ENCODE peak calls at places on chromosomes 13 and 19, in four cellular contexts. O, A, T and I are unnamed samples.

GRCh38 chr19:16332991-16333624 is 8.5 kb downstream of the KLF2 start:
- DNase-seq in O (no peak), A (no peak), T (no peak), I (no peak)

GRCh38 chr19:34269081-34269480 is 14.7 kb downstream of the GARRE1 start:
- DNase-seq in O (no peak), A (no peak), T (no peak), I (no peak)

GRCh38 chr19:39514840-39515550 is at the start of gene SELENOV:
- DNase-seq in O (peak; percentile 49), A (peak; percentile 60), T (no peak), I (no peak)

GRCh38 chr19:3612330-3612729 is 5.7 kb upstream of the TBXA2R start:
- DNase-seq in O (no peak), A (no peak), T (no peak), I (no peak)

GRCh38 chr19:1259206-1259872 is 9.8 kb upstream of the CIRBP start:
- DNase-seq in O (peak; percentile 82), A (no peak), T (peak; percentile 72), I (no peak)

GRCh38 chr13:107864543-107865460 is 350.5 kb downstream of the LIG4 start:
- DNase-seq in O (peak; percentile 20), A (peak; percentile 37), T (no peak), I (peak; percentile 56)

GRCh38 chr19:45817725-45818301 is 2.7 kb upstream of the RSPH6A start:
- DNase-seq in O (no peak), A (no peak), T (no peak), I (no peak)

GRCh38 chr19:8654591-8655339 is 24.3 kb downstream of the NFILZ start:
- DNase-seq in O (peak; percentile 77), A (peak; percentile 61), T (peak; percentile 47), I (no peak)

GRCh38 chr19:46113726-46114125 is 10.8 kb downstream of the IGFL3 start:
- DNase-seq in O (no peak), A (no peak), T (no peak), I (no peak)

GRCh38 chr13:103931396-103931795 is 865.2 kb upstream of the SLC10A2 start:
- DNase-seq in O (no peak), A (no peak), T (no peak), I (no peak)

GRCh38 chr13:106695139-106695538 is 127.2 kb upstream of the ARGLU1 start:
- DNase-seq in O (no peak), A (no peak), T (no peak), I (no peak)

GRCh38 chr19:12880551-12881171 is 588 bp downstream of the DNASE2 start:
- DNase-seq in O (peak; percentile 32), A (no peak), T (peak; percentile 40), I (peak; percentile 5)

GRCh38 chr13:30845297-30846214 is 60.5 kb upstream of the MEDAG start:
- DNase-seq in O (no peak), A (no peak), T (no peak), I (no peak)

GRCh38 chr19:1304197-1304924 is 18.7 kb downstream of the EFNA2 start:
- DNase-seq in O (no peak), A (no peak), T (peak; percentile 56), I (no peak)

GRCh38 chr13:114259974-114260373 is 21.4 kb upstream of the UPF3A start:
- DNase-seq in O (no peak), A (no peak), T (no peak), I (no peak)

GRCh38 chr13:73287871-73288270 is 229.1 kb downstream of the KLF5 start:
- DNase-seq in O (no peak), A (no peak), T (no peak), I (no peak)

GRCh38 chr19:9161427-9161826 is 17.4 kb upstream of the OR7D2 start:
- DNase-seq in O (no peak), A (no peak), T (no peak), I (no peak)

GRCh38 chr13:100478107-100478809 is 110.3 kb downstream of the GGACT start:
- DNase-seq in O (no peak), A (no peak), T (no peak), I (no peak)

GRCh38 chr19:19257137-19257536 is 16.0 kb downstream of the TM6SF2 start:
- DNase-seq in O (no peak), A (no peak), T (no peak), I (no peak)

GRCh38 chr13:48950507-48950886 is 25.2 kb upstream of the FNDC3A start:
- DNase-seq in O (no peak), A (no peak), T (no peak), I (no peak)

GRCh38 chr13:63311587-63311986 is 1895.9 kb upstream of the PCDH20 start:
- DNase-seq in O (no peak), A (no peak), T (no peak), I (no peak)

GRCh38 chr19:46704379-46705076 is 12.4 kb downstream of the PRKD2 start:
- DNase-seq in O (peak; percentile 94), A (peak; percentile 63), T (peak; percentile 85), I (peak; percentile 37)

GRCh38 chr19:44694184-44694579 is 4.8 kb upstream of the CEACAM16 start:
- DNase-seq in O (peak; percentile 56), A (no peak), T (no peak), I (no peak)

GRCh38 chr19:10422846-10423245 is 2.5 kb downstream of the PDE4A start:
- DNase-seq in O (no peak), A (no peak), T (no peak), I (no peak)

GRCh38 chr13:77509221-77509620 is 26.3 kb upstream of the SCEL start:
- DNase-seq in O (no peak), A (no peak), T (no peak), I (peak; percentile 65)

GRCh38 chr19:18718015-18718526 is 34.6 kb downstream of the CRTC1 start:
- DNase-seq in O (no peak), A (no peak), T (no peak), I (no peak)

GRCh38 chr19:45825917-45826893 is 11.1 kb upstream of the RSPH6A start:
- DNase-seq in O (no peak), A (no peak), T (no peak), I (no peak)

GRCh38 chr13:105804561-105805190 is 730.8 kb downstream of the EFNB2 start:
- DNase-seq in O (no peak), A (no peak), T (no peak), I (peak; percentile 76)

GRCh38 chr13:112894423-112894672 is 74.7 kb upstream of the MCF2L start:
- DNase-seq in O (no peak), A (no peak), T (no peak), I (no peak)

GRCh38 chr13:41774605-41775218 is 186.2 kb downstream of the VWA8 start:
- DNase-seq in O (no peak), A (no peak), T (no peak), I (no peak)

GRCh38 chr19:45076029-45076850 is at the start of gene ZNF296:
- DNase-seq in O (peak; percentile 86), A (peak; percentile 55), T (peak; percentile 94), I (no peak)

GRCh38 chr19:3556978-3557460 is 367 bp downstream of the MFSD12 start:
- DNase-seq in O (peak; percentile 80), A (no peak), T (peak; percentile 48), I (no peak)

GRCh38 chr13:51971520-51972426 is 39.5 kb downstream of the ATP7B start:
- DNase-seq in O (no peak), A (no peak), T (no peak), I (no peak)

GRCh38 chr19:41877490-41877876 is 404 bp downstream of the CD79A start:
- DNase-seq in O (peak; percentile 33), A (no peak), T (no peak), I (no peak)

GRCh38 chr19:33535176-33535575 is 13.6 kb upstream of the PEPD start:
- DNase-seq in O (no peak), A (no peak), T (no peak), I (no peak)

GRCh38 chr13:52449323-52450011 is 967 bp downstream of the VPS36 start:
- DNase-seq in O (no peak), A (no peak), T (no peak), I (no peak)

DNA sequence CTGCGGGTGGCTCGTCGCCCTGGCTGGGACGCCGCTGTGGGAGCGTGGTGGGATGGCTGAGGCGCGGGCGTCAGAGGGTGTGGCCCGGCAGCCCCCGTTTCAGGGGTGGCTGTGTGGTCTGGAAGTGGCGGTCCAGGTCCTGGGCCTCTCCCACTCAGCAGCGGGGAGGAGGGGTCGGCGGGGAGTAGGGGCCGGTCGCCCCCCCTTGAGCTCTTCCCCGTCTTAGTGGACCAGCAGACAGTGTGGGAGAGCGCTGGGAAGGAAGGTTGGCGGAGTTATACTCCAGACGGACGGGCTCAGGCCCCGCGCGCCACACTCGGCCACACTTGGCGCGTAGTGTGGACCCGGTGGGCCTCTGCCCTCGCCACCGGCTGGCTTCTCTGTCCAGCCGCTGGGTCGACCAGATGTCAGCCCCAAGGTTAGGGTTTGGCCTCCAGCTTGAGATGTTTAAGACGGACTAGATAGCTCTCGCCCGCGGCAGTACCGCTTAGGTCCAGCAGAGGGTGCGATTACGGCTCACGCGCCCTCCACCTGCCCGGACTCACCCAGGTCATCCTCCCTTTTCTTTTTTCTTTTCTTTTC is 21.7 kb upstream of the ZNF429 start:
- DNase-seq in O (peak; percentile 77), A (no peak), T (peak; percentile 60), I (no peak)
- TF ChIP-seq CTCF in O (peak; percentile 76), A (peak; percentile 41), T (peak; percentile 54), I (peak; percentile 55)

GRCh38 chr13:40452038-40452666 is 214.3 kb downstream of the FOXO1 start:
- DNase-seq in O (no peak), A (no peak), T (no peak), I (no peak)
- TF ChIP-seq CTCF in O (no peak), A (no peak), T (no peak), I (no peak)

GRCh38 chr13:98599502-98600328 is 22.8 kb upstream of the STK24 start:
- DNase-seq in O (no peak), A (no peak), T (no peak), I (no peak)

GRCh38 chr13:98595134-98595533 is 18.2 kb upstream of the STK24 start:
- DNase-seq in O (no peak), A (no peak), T (no peak), I (no peak)

GRCh38 chr13:98592353-98592740 is 15.4 kb upstream of the STK24 start:
- DNase-seq in O (no peak), A (no peak), T (no peak), I (no peak)

GRCh38 chr13:98598043-98598442 is 21.1 kb upstream of the STK24 start:
- DNase-seq in O (no peak), A (no peak), T (no peak), I (no peak)
- TF ChIP-seq CTCF in O (no peak), A (no peak), T (no peak), I (peak; percentile 29)

DNA sequence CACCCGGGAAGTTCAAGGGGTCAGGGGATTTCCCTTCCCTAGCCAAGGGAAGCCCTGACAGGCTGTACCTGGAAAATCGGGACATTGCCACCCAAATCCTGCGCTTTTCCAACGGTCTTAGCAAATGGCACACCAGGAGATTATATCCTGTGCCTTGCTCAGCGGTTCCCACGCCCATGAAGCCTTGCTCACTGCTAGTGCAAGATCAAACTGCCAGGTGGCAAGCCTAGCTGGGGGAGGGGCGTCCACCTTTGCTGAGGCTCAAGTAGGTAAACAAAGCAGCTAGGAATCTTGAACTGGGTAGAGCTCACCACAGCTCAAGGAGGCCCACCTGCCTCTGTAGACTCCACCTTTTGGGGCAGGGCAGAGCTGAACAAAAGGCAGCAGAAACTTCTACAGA is 1794.5 kb downstream of the PCDH9 start:
- DNase-seq in O (no peak), A (no peak), T (no peak), I (no peak)
- TF ChIP-seq CTCF in O (no peak), A (no peak), T (no peak), I (no peak)